ENCODE peak calls at places on chromosomes 4 and X, in ten cellular contexts. X, B, G, O, N, C, P, T, I and L are unnamed samples.

GRCh38 chr4:105471566-105472176 is 2.2 kb downstream of the PPA2 start:
- DNase-seq in X (peak), B (peak), G (peak), O (peak), N (peak), C (peak), P (peak), T (peak), I (peak), L (peak)

GRCh38 chr4:36281384-36282106 is at the start of gene DTHD1:
- DNase-seq in X (no peak), B (no peak), G (no peak), O (no peak), N (no peak), C (no peak), P (no peak), T (no peak), I (no peak), L (peak)

GRCh38 chr4:3384771-3385701 is 56.7 kb upstream of the HGFAC start:
- DNase-seq in X (no peak), B (no peak), G (no peak), O (no peak), N (no peak), C (no peak), P (no peak), T (no peak), I (no peak), L (no peak)

GRCh38 chrX:111254896-111255693 is 15.2 kb downstream of the CAPN6 start:
- DNase-seq in X (no peak), B (no peak), G (no peak), O (no peak), N (no peak), C (no peak), P (no peak), T (no peak), I (no peak), L (no peak)

GRCh38 chrX:151711787-151712186 is 4.0 kb upstream of the FATE1 start:
- DNase-seq in X (no peak), B (no peak), G (no peak), O (no peak), N (no peak), C (no peak), P (no peak), T (no peak), I (no peak), L (no peak)

GRCh38 chrX:50097121-50097520 is 103.7 kb downstream of the AKAP4 start:
- DNase-seq in X (no peak), B (no peak), G (no peak), O (no peak), N (no peak), C (no peak), P (no peak), T (no peak), I (no peak), L (no peak)

GRCh38 chrX:115018944-115019343 is 1.5 kb upstream of the IL13RA2 start:
- DNase-seq in X (no peak), B (no peak), G (no peak), O (no peak), N (no peak), C (no peak), P (no peak), T (peak), I (no peak), L (no peak)

GRCh38 chrX:41621236-41621651 is 67.5 kb upstream of the GPR34 start:
- DNase-seq in X (no peak), B (no peak), G (no peak), O (no peak), N (no peak), C (no peak), P (no peak), T (peak), I (no peak), L (no peak)

GRCh38 chrX:80807606-80808159 is 2.0 kb downstream of the BRWD3 start:
- DNase-seq in X (no peak), B (no peak), G (no peak), O (no peak), N (no peak), C (no peak), P (no peak), T (no peak), I (peak), L (no peak)

GRCh38 chr4:174256277-174256713 is 27.2 kb downstream of the FBXO8 start:
- DNase-seq in X (no peak), B (no peak), G (no peak), O (no peak), N (no peak), C (no peak), P (no peak), T (peak), I (no peak), L (no peak)

GRCh38 chr4:104487105-104487504 is 7.6 kb downstream of the CXXC4 start:
- DNase-seq in X (no peak), B (no peak), G (no peak), O (no peak), N (no peak), C (no peak), P (no peak), T (no peak), I (peak), L (no peak)

GRCh38 chrX:121456315-121456714 is 408.9 kb downstream of the GLUD2 start:
- DNase-seq in X (no peak), B (peak), G (no peak), O (no peak), N (no peak), C (no peak), P (no peak), T (no peak), I (peak), L (no peak)

GRCh38 chr4:1563768-1564485 is 120.2 kb downstream of the FAM53A start:
- DNase-seq in X (no peak), B (no peak), G (no peak), O (no peak), N (no peak), C (no peak), P (no peak), T (no peak), I (no peak), L (no peak)

GRCh38 chrX:153878969-153879653 is 6.9 kb downstream of the L1CAM start:
- DNase-seq in X (no peak), B (no peak), G (no peak), O (no peak), N (no peak), C (no peak), P (peak), T (no peak), I (no peak), L (no peak)

GRCh38 chr4:6606465-6607235 is 31.7 kb downstream of the MAN2B2 start:
- DNase-seq in X (no peak), B (no peak), G (no peak), O (no peak), N (no peak), C (no peak), P (no peak), T (no peak), I (no peak), L (no peak)

GRCh38 chr4:82594466-82594865 is 32.7 kb upstream of the TMEM150C start:
- DNase-seq in X (no peak), B (no peak), G (no peak), O (no peak), N (no peak), C (no peak), P (no peak), T (peak), I (no peak), L (no peak)

GRCh38 chrX:147217334-147217733 is 402.8 kb upstream of the CXorf51A start:
- DNase-seq in X (no peak), B (no peak), G (no peak), O (no peak), N (no peak), C (no peak), P (no peak), T (no peak), I (no peak), L (no peak)

GRCh38 chr4:74473155-74473811 is 28.3 kb downstream of the AREG start:
- DNase-seq in X (no peak), B (no peak), G (no peak), O (peak), N (no peak), C (no peak), P (no peak), T (peak), I (no peak), L (no peak)

DNA sequence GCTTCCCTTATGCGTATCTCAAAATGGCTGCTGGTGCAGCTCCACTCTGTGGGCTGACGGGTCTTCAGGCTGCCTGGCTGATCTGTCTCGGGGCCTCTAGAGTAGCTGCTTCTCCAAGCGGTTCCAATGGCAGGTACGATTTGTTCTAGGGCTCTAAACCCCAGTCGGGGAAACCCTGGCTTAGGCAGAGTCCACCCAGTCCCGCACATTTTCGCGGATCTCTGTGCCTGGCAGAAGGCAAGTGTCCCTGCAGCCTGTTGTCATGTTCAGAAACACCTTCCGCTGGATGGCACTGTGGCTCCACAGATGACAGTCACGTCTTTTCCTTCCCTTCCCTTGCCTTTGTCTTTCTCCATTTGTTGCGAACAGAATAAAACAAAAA is 54.4 kb downstream of the NBDY start:
- DNase-seq in X (peak), B (no peak), G (no peak), O (no peak), N (no peak), C (peak), P (no peak), T (no peak), I (peak), L (no peak)
- TF ChIP-seq CTCF in X (peak), B (no peak), G (no peak), O (no peak), N (no peak), C (no peak), P (no peak), T (no peak), I (peak), L (no peak)

DNA sequence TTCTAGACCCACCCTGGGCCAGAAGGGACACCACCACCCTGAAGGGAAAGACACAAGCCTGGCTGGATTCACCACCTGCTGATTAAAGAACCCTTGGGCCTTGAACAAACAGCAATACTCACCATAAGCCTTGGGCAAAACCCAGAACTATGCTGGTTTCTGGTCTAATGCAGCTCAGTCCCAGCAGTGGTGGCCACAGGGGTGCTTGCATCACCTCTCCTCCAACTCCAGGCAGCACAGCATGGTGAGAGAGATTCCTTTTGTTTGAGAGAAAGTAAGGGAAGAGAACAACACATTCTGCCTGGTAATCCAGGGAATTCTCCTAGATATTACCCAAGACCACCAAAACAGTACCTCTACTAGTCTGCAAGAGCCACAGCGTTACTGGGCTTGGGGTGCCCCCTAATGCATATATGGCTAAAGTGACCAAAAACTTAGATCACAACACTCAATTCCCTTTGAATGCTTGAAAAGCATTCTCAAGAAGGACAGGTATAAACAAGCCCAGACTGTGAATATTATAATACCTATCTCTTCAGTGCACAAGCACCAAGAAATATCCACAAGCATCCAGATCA is 25.7 kb downstream of the RNF128 start:
- DNase-seq in X (no peak), B (no peak), G (peak), O (no peak), N (no peak), C (no peak), P (no peak), T (peak), I (no peak), L (no peak)
- TF ChIP-seq CTCF in X (no peak), B (no peak), G (no peak), O (peak), N (peak), C (no peak), P (peak), T (no peak), I (no peak), L (no peak)

DNA sequence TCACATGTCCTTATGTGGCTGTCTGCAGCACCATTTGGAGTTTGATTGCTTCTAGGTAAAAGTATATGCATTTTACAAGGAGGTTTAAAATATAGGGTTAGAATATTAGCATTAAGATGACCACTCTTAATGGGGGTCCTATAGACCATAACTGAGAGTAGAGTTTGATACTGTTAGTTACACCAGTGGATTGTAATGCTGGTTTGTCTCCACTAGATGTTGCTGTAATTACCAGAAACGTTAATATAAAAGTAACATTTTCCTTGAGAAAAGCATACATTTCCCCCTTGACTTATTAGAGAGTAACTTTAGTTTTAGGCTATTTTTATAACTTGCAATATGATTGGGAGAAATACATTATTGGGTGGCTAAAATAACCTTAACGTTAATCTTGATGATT is 93.0 kb downstream of the ZXDA start:
- DNase-seq in X (no peak), B (no peak), G (no peak), O (no peak), N (no peak), C (no peak), P (no peak), T (peak), I (peak), L (no peak)
- TF ChIP-seq CTCF in X (no peak), B (peak), G (no peak), O (peak), N (no peak), C (no peak), P (peak), T (peak), I (peak), L (no peak)

GRCh38 chrX:155857561-155857960 is 23.6 kb upstream of the VAMP7 start:
- DNase-seq in X (no peak), B (no peak), G (no peak), O (no peak), N (no peak), C (no peak), P (no peak), T (peak), I (peak), L (no peak)
- TF ChIP-seq CTCF in X (no peak), B (no peak), G (no peak), O (peak), N (peak), C (no peak), P (peak), T (peak), I (peak), L (no peak)